ENCODE peak calls at places on chromosomes 2 and 18, in nine cellular contexts. V, J, Q, E, S, K, B, P and W are unnamed samples.

GRCh38 chr2:232142049-232142448 is 180.5 kb downstream of the DIS3L2 start:
- DNase-seq in B (peak), Q (peak), K (peak), P (peak), V (peak), J (no peak), E (no peak), S (no peak), W (no peak)

GRCh38 chr18:61637319-61637718 is 255.5 kb downstream of the RNF152 start:
- DNase-seq in Q (peak), B (no peak), V (peak), E (no peak), P (peak), S (no peak), J (no peak), K (no peak), W (no peak)

GRCh38 chr2:10454505-10454904 is 6.4 kb upstream of the ODC1 start:
- DNase-seq in Q (no peak), P (peak), K (no peak), B (no peak), E (no peak), V (no peak), S (peak), J (no peak), W (no peak)

GRCh38 chr2:41294331-41294730 is 753.5 kb upstream of the PKDCC start:
- DNase-seq in E (no peak), B (no peak), V (no peak), S (no peak), Q (no peak), K (no peak), P (no peak), J (no peak), W (no peak)

GRCh38 chr18:5073026-5073944 is 123.8 kb downstream of the AKAIN1 start:
- DNase-seq in Q (peak), J (no peak), B (peak), V (peak), E (peak), S (no peak), P (peak), K (peak), W (no peak)

GRCh38 chr2:138516030-138516704 is 14.6 kb downstream of the SPOPL start:
- DNase-seq in J (no peak), P (no peak), K (no peak), Q (no peak), V (peak), E (peak), S (no peak), B (no peak), W (no peak)

GRCh38 chr18:24837065-24837464 is 376.6 kb downstream of the HRH4 start:
- DNase-seq in B (no peak), P (no peak), V (no peak), S (no peak), K (no peak), Q (no peak), E (peak), J (no peak), W (no peak)

GRCh38 chr2:62687644-62688043 is 17.9 kb upstream of the EHBP1 start:
- DNase-seq in J (no peak), K (no peak), S (no peak), Q (no peak), E (peak), B (no peak), V (no peak), P (no peak), W (no peak)

GRCh38 chr2:133421516-133422324 is 146.5 kb downstream of the NCKAP5 start:
- DNase-seq in S (no peak), V (peak), E (no peak), Q (no peak), J (no peak), K (no peak), P (peak), B (no peak), W (no peak)

GRCh38 chr2:226756131-226756530 is 43.5 kb downstream of the IRS1 start:
- DNase-seq in P (no peak), S (no peak), K (no peak), B (no peak), J (no peak), Q (no peak), E (peak), V (peak), W (no peak)